ENCODE peak calls at places on chromosomes 7 and 10, in four cellular contexts. Y, X, I and K are unnamed samples.
A peak's percentile ranks its signal among the peaks of the same experiment; 100 is the strongest.

GRCh38 chr7:143510854-143511592 is 33.4 kb downstream of the TAS2R41 start:
- DNase-seq in Y (no peak), X (no peak), I (no peak), K (peak; percentile 8)

GRCh38 chr10:71079761-71080380 is 132.5 kb upstream of the UNC5B start:
- DNase-seq in Y (no peak), X (no peak), I (no peak), K (no peak)

GRCh38 chr7:153886121-153886505 is 166.1 kb upstream of the DPP6 start:
- DNase-seq in Y (no peak), X (no peak), I (no peak), K (no peak)

GRCh38 chr7:96284838-96285237 is 37.1 kb downstream of the SLC25A13 start:
- DNase-seq in Y (no peak), X (no peak), I (no peak), K (no peak)

GRCh38 chr7:139660317-139661042 is 117.3 kb downstream of the HIPK2 start:
- DNase-seq in Y (no peak), X (peak; percentile 56), I (no peak), K (peak; percentile 64)

GRCh38 chr10:50322075-50322474 is 70.8 kb upstream of the ASAH2 start:
- DNase-seq in Y (peak; percentile 63), X (peak; percentile 73), I (peak; percentile 56), K (no peak)

GRCh38 chr10:82267960-82268359 is 393.0 kb downstream of the NRG3 start:
- DNase-seq in Y (no peak), X (no peak), I (no peak), K (no peak)

GRCh38 chr10:83886871-83887270 is 252.4 kb upstream of the GHITM start:
- DNase-seq in Y (no peak), X (peak; percentile 10), I (no peak), K (no peak)

GRCh38 chr7:665251-665650 is 61.2 kb upstream of the DNAAF5 start:
- DNase-seq in Y (peak; percentile 51), X (peak; percentile 55), I (peak; percentile 71), K (no peak)

GRCh38 chr10:51895209-51895608 is 195.8 kb upstream of the CSTF2T start:
- DNase-seq in Y (peak; percentile 65), X (peak; percentile 55), I (peak; percentile 90), K (peak; percentile 68)

GRCh38 chr10:133388973-133389818 is 4.8 kb upstream of the MTG1 start:
- DNase-seq in Y (no peak), X (no peak), I (no peak), K (no peak)

GRCh38 chr10:95236068-95236903 is 42.2 kb downstream of the ACSM6 start:
- DNase-seq in Y (peak; percentile 81), X (peak; percentile 85), I (peak; percentile 37), K (no peak)

GRCh38 chr10:72720814-72721665 is 29.1 kb downstream of the MCU start:
- DNase-seq in Y (peak; percentile 61), X (no peak), I (no peak), K (no peak)

GRCh38 chr7:35253680-35254495 is at the start of gene TBX20:
- DNase-seq in Y (peak; percentile 19), X (peak; percentile 20), I (peak; percentile 92), K (peak; percentile 46)

GRCh38 chr10:74078037-74078436 is 72.6 kb downstream of the AP3M1 start:
- DNase-seq in Y (peak; percentile 66), X (peak; percentile 93), I (peak; percentile 49), K (no peak)

GRCh38 chr7:158778476-158778875 is 50.8 kb downstream of the ESYT2 start:
- DNase-seq in Y (peak; percentile 75), X (peak; percentile 46), I (peak; percentile 41), K (no peak)

GRCh38 chr7:22387583-22387982 is 30.6 kb upstream of the RAPGEF5 start:
- DNase-seq in Y (peak; percentile 18), X (peak; percentile 84), I (peak; percentile 24), K (peak; percentile 27)

GRCh38 chr7:36357054-36357453 is 32.6 kb upstream of the ANLN start:
- DNase-seq in Y (no peak), X (no peak), I (no peak), K (peak; percentile 18)
- H3K27me3 ChIP-seq in Y (peaks cover 23% of the 10 kb centered on the region), X (no peaks in the 10 kb centered on the region), I (peaks cover 26% of the 10 kb centered on the region), K (no peaks in the 10 kb centered on the region)

DNA sequence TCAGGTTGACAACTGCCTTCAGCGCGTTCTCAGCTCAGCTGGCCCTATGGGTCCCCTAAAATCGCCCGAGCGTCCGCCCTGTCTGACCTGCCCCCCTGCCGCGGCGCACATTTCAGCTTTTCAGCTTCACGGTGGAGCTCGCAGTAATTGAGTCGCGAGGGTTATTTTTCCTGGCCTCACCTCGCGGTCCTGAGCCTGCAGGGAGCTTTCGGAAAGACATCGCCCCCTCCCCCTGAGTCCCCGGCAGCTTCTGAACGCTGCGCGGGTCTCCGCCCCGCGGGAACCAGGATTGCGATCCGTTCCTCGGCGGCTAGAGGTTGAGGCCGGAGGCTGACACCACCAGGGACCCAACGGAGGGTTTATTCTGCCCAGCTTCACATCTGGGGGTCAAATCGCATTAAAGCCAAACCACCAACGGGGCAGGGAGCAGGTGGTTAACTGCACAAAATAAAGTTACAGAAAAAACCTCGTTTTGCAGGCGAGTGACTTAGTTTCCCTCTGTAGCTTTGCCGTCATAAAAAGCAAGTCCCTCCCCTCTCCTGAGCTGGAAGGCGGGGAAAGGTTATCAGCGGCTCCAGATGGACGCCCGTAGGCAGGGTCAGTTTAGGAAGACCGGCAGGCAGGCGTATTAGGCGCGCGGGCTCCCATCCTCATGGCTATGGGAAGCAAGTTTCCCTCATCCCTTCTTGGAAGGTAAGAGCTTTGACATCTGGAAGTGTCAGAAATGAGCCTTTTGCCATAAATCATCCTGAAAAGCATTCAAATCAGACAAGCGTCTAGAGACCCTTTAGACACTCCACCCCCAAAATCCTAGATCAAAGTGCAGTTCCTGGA is 10.9 kb downstream of the TWIST1 start:
- DNase-seq in Y (no peak), X (no peak), I (peak; percentile 36), K (no peak)
- H3K27me3 ChIP-seq in Y (no peaks in the 10 kb centered on the region), X (peaks cover 25% of the 10 kb centered on the region), I (peaks cover 46% of the 10 kb centered on the region), K (no peaks in the 10 kb centered on the region)

GRCh38 chr10:100728928-100729876 is 16.2 kb upstream of the PAX2 start:
- DNase-seq in Y (peak; percentile 13), X (no peak), I (peak; percentile 50), K (peak; percentile 36)
- H3K27me3 ChIP-seq in Y (peaks cover 78% of the 10 kb centered on the region), X (peaks cover 76% of the 10 kb centered on the region), I (peaks cover 98% of the 10 kb centered on the region), K (peaks cover 26% of the 10 kb centered on the region)

DNA sequence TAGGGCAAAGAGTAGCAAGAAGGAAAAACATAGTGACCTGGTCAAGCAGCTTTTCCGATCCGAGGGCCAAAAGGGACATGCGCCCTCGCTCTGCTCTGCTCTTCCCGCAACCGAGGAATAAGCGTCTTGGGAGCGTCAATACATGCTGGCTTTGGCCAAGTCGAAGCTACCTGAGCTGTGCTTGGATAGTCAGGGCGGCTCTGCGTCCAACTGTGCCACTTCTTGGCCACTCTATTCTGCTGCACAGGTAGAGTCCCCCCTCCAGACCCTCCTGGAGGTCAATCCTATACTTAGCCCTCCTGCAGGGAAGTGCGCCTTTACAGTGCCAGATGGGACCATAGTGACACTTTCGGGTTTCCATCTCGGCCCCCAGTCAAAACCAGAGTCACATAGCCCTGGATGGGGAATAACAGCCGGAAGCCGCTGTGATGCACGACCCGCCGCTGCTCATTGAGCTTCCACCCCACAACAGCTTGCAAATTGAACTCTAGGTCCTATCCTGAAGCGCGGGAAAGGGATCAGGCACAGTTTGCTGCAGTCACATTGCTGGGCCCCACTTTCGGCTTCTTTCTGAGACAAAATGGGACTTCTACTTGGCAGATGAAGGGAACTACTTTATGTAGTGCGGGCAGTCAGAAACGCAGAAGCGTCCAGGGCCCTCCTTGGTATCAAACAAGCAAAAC is 1.1 kb upstream of the HPSE2 start:
- DNase-seq in Y (no peak), X (no peak), I (no peak), K (no peak)
- H3K27me3 ChIP-seq in Y (peaks cover 55% of the 10 kb centered on the region), X (peaks cover 59% of the 10 kb centered on the region), I (peaks cover 84% of the 10 kb centered on the region), K (peaks cover 14% of the 10 kb centered on the region)